ENCODE peak calls at places on chromosomes 3 and 15, in five cellular contexts. T is H9, G is H1, N is neuronal stem cell, K is mesenchymal stem cell. B is an unnamed sample.

GRCh38 chr15:75030023-75030413 is 6.6 kb downstream of the PPCDC start:
- DNase-seq in T (no peak), G (no peak), N (no peak), K (peak), B (no peak)

GRCh38 chr15:39381517-39381916 is 199.4 kb upstream of the THBS1 start:
- DNase-seq in T (no peak), G (no peak), N (no peak), K (no peak), B (no peak)

GRCh38 chr3:126525853-126526667 is 2.1 kb downstream of the CHST13 start:
- DNase-seq in T (no peak), G (no peak), N (no peak), K (no peak), B (no peak)

GRCh38 chr3:125054436-125055164 is 1.2 kb downstream of the HEG1 start:
- DNase-seq in T (no peak), G (no peak), N (no peak), K (peak), B (peak)

GRCh38 chr3:104388624-104389023 is 978.1 kb upstream of the ALCAM start:
- DNase-seq in T (no peak), G (no peak), N (no peak), K (no peak), B (no peak)

GRCh38 chr15:40246496-40247275 is 7.8 kb downstream of the PAK6 start:
- DNase-seq in T (no peak), G (no peak), N (no peak), K (no peak), B (no peak)

GRCh38 chr3:179796421-179796820 is 143.6 kb downstream of the USP13 start:
- DNase-seq in T (no peak), G (no peak), N (no peak), K (no peak), B (no peak)

GRCh38 chr3:189041482-189042090 is 130.2 kb upstream of the TPRG1 start:
- DNase-seq in T (peak), G (peak), N (peak), K (peak), B (peak)

GRCh38 chr15:48143856-48144255 is 23.1 kb downstream of the SLC24A5 start:
- DNase-seq in T (no peak), G (no peak), N (no peak), K (peak), B (no peak)

GRCh38 chr3:121018917-121019321 is 110.9 kb downstream of the STXBP5L start:
- DNase-seq in T (peak), G (no peak), N (no peak), K (no peak), B (no peak)

GRCh38 chr3:73605388-73605787 is 19.4 kb downstream of the PDZRN3 start:
- DNase-seq in T (no peak), G (no peak), N (no peak), K (peak), B (peak)

GRCh38 chr3:103499967-103500366 is 1065.2 kb downstream of the ZPLD1 start:
- DNase-seq in T (no peak), G (no peak), N (no peak), K (no peak), B (no peak)

GRCh38 chr3:121942116-121942786 is 48.0 kb downstream of the SLC15A2 start:
- DNase-seq in T (no peak), G (no peak), N (no peak), K (no peak), B (peak)

GRCh38 chr3:114212646-114213045 is 24.7 kb downstream of the ZNF80 start:
- DNase-seq in T (no peak), G (no peak), N (no peak), K (no peak), B (no peak)

GRCh38 chr3:114214542-114215341 is 22.6 kb downstream of the ZNF80 start:
- DNase-seq in T (no peak), G (peak), N (no peak), K (no peak), B (no peak)

GRCh38 chr3:114213669-114214541 is 23.5 kb downstream of the ZNF80 start:
- DNase-seq in T (peak), G (peak), N (no peak), K (peak), B (peak)

GRCh38 chr3:114216186-114216970 is 21.0 kb downstream of the ZNF80 start:
- DNase-seq in T (no peak), G (no peak), N (no peak), K (no peak), B (no peak)

DNA sequence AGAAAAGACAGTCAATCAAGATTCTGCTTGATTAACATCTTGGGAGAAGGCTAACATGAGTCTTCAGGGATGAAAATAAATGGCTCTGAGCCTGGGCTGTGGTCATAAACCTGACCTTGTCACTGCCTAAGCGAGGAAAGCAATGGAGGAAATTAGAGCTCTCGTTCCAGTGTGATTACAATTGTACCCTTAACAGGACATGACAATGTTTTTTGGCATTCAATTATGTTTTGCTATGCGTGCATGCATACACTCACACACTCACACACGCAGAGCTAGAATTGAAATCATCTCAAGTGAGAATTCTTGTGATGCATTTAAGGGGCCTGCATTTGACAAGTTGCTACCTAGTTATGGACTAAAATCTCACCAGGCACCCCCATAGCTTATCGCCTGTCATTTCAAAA is 24.1 kb downstream of the ZNF80 start:
- DNase-seq in T (no peak), G (no peak), N (no peak), K (peak), B (no peak)
- H3K4me2 ChIP-seq in T (no peak), G (peak), N (no peak), K (peak), B (no peak)

GRCh38 chr3:16704938-16705337 is 99.7 kb upstream of the DAZL start:
- DNase-seq in T (no peak), G (no peak), N (no peak), K (no peak), B (peak)
- H2BK12ac ChIP-seq in T (no peak), G (no peak), N (no peak), K (no peak), B (no peak)

GRCh38 chr15:66768984-66769383 is 66.9 kb downstream of the SMAD6 start:
- DNase-seq in T (no peak), G (no peak), N (no peak), K (no peak), B (no peak)

GRCh38 chr15:66764067-66764428 is 62.0 kb downstream of the SMAD6 start:
- DNase-seq in T (no peak), G (no peak), N (no peak), K (peak), B (no peak)

GRCh38 chr15:66765478-66766281 is 63.6 kb downstream of the SMAD6 start:
- DNase-seq in T (no peak), G (no peak), N (no peak), K (peak), B (no peak)

GRCh38 chr15:66767370-66767769 is 65.3 kb downstream of the SMAD6 start:
- DNase-seq in T (no peak), G (no peak), N (no peak), K (no peak), B (no peak)

GRCh38 chr15:66766282-66767228 is 64.5 kb downstream of the SMAD6 start:
- DNase-seq in T (no peak), G (no peak), N (no peak), K (peak), B (no peak)
- H3K4me2 ChIP-seq in T (no peak), G (no peak), N (no peak), K (peak), B (no peak)

GRCh38 chr3:4864503-4864902 is 114.7 kb upstream of the BHLHE40 start:
- DNase-seq in T (no peak), G (no peak), N (no peak), K (peak), B (peak)
- H2BK12ac ChIP-seq in T (no peak), G (no peak), N (no peak), K (no peak), B (no peak)

GRCh38 chr3:100209948-100210776 is 50.6 kb upstream of the TBC1D23 start:
- DNase-seq in T (no peak), G (no peak), N (no peak), K (peak), B (no peak)
- H3K4me2 ChIP-seq in T (no peak), G (peak), N (no peak), K (no peak), B (no peak)

GRCh38 chr3:164417955-164418354 is 660.3 kb downstream of the SI start:
- DNase-seq in T (no peak), G (no peak), N (no peak), K (peak), B (no peak)

GRCh38 chr3:164416491-164417222 is 661.6 kb downstream of the SI start:
- DNase-seq in T (no peak), G (no peak), N (no peak), K (peak), B (no peak)

GRCh38 chr3:164418426-164418825 is 659.9 kb downstream of the SI start:
- DNase-seq in T (no peak), G (no peak), N (no peak), K (peak), B (no peak)

GRCh38 chr3:164419220-164419619 is 659.1 kb downstream of the SI start:
- DNase-seq in T (no peak), G (no peak), N (no peak), K (no peak), B (no peak)
- H2BK12ac ChIP-seq in T (no peak), G (no peak), N (no peak), K (no peak), B (no peak)

GRCh38 chr15:84699538-84700191 is 16.3 kb downstream of the SEC11A start:
- DNase-seq in T (no peak), G (no peak), N (no peak), K (peak), B (no peak)
- H3K4me2 ChIP-seq in T (no peak), G (no peak), N (no peak), K (no peak), B (no peak)

GRCh38 chr3:14962762-14963161 is 15.4 kb downstream of the NR2C2 start:
- DNase-seq in T (no peak), G (no peak), N (no peak), K (no peak), B (no peak)

DNA sequence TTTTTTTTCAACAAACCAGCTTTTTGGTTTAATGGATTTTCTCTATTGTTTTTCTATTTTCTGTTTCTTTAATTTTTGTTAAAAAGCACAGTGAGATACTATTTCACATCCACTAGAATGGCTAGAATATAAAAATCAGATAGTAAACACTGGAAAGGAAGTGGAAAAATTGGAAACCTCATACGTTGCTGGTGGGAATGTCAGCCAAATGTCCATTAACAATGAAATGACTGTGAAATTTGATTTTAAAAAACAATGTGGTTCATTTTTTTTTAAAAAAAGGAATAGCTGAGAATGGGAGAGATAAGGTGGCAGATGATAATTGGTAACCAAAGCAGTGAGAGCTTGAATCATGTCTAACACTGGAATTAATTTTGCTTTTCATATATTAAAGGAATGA is 19.9 kb downstream of the NR2C2 start:
- DNase-seq in T (no peak), G (no peak), N (no peak), K (no peak), B (no peak)
- H2BK12ac ChIP-seq in T (no peak), G (no peak), N (no peak), K (no peak), B (no peak)

GRCh38 chr3:98848108-98848507 is 53.4 kb downstream of the DCBLD2 start:
- DNase-seq in T (no peak), G (no peak), N (no peak), K (no peak), B (no peak)
- H3K4me2 ChIP-seq in T (no peak), G (no peak), N (no peak), K (no peak), B (no peak)

GRCh38 chr15:57596301-57596855 is 4.7 kb downstream of the MYZAP start:
- DNase-seq in T (no peak), G (no peak), N (no peak), K (no peak), B (no peak)

GRCh38 chr15:57599299-57599810 is 7.7 kb downstream of the MYZAP start:
- DNase-seq in T (no peak), G (no peak), N (no peak), K (no peak), B (peak)

GRCh38 chr15:57598346-57598745 is 6.6 kb downstream of the MYZAP start:
- DNase-seq in T (no peak), G (no peak), N (no peak), K (no peak), B (no peak)

GRCh38 chr15:57596978-57597377 is 5.3 kb downstream of the MYZAP start:
- DNase-seq in T (no peak), G (no peak), N (no peak), K (no peak), B (no peak)

DNA sequence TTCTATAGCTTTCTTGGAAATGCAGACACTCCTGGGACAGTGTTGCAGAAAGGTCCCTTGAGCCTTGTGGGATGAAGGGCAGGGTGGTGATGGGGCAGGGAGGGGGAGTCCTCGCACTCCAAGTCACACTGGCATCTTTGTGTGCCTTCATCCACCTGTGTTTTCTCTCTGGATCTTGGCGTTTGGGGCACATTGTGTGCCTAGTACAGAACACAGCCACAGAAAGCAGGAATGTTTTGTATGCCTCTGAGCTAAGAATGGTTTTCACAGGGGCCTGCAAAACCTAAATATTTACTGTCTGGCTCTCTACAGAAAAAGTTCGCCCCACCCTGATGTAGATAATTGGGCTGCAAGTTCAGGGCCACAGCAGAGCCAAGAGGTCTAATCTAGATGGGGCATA is 5.7 kb downstream of the MYZAP start:
- DNase-seq in T (no peak), G (no peak), N (no peak), K (no peak), B (no peak)
- H2BK12ac ChIP-seq in T (no peak), G (no peak), N (no peak), K (no peak), B (no peak)